ENCODE peak calls at places on chromosomes 1 and 21, in five cellular contexts. H, A, B, J and U are unnamed samples.

GRCh38 chr1:6962956-6963915 is 178.0 kb downstream of the CAMTA1 start:
- DNase-seq in J (peak; percentile 64), A (peak; percentile 82), B (peak; percentile 63), H (peak; percentile 34), U (peak; percentile 20)

GRCh38 chr1:175376194-175376593 is 183.6 kb upstream of the KIAA0040 start:
- DNase-seq in H (no peak), A (no peak), J (no peak), B (peak; percentile 23), U (no peak)

GRCh38 chr1:152886758-152887409 is 8.8 kb downstream of the SMCP start:
- DNase-seq in A (no peak), B (no peak), J (no peak), H (no peak), U (no peak)

GRCh38 chr1:223257856-223258255 is 106.1 kb downstream of the SUSD4 start:
- DNase-seq in B (no peak), J (no peak), H (no peak), A (no peak), U (no peak)

GRCh38 chr1:206555473-206555935 is 48.2 kb downstream of the RASSF5 start:
- DNase-seq in A (no peak), J (peak; percentile 70), B (peak; percentile 27), H (no peak), U (no peak)

GRCh38 chr21:25952306-25952705 is 217.5 kb downstream of the GABPA start:
- DNase-seq in J (no peak), H (no peak), A (no peak), B (no peak), U (no peak)

GRCh38 chr1:34851431-34852105 is 8.0 kb downstream of the SMIM12 start:
- DNase-seq in J (peak; percentile 70), H (no peak), A (no peak), B (no peak), U (no peak)

GRCh38 chr21:41196990-41197389 is 29.0 kb downstream of the BACE2 start:
- DNase-seq in B (no peak), A (no peak), J (no peak), H (no peak), U (no peak)

GRCh38 chr1:158008630-158009029 is 15.2 kb downstream of the KIRREL1 start:
- DNase-seq in A (no peak), H (no peak), B (no peak), J (no peak), U (no peak)

DNA sequence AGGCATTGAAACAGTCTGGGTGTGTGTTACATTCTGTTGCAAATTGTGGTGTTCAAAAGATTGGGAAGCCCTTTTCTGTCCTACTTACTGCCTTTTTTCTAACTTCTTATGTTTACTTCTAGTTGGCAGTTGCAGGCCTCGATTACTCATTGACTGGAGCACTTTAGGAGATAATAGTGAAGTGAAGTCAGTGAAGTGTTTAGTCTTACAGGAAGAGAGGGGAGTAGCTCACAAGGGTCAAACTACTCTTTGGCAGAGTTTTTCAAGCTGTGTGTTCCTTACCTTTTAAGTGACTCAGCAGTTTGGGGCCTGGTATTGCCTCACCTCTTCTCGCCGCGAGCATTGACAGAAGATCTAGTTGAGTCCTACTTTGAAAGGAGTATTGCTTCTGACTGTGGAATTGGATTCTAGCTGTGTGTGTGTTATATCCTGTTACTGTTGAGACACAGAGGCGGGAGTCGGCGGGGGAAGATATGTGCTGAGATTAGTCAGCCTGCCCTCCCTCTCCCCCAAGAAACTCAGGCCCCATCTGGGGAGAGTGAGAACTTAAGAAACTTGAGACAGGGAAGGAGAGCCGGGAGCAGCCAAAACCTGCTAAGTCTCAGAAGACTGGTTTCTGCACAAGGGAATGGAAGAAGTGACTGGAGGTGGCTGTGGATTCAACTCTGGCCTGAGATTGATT is 19.3 kb downstream of the AHCYL1 start:
- DNase-seq in H (no peak), B (peak; percentile 91), J (peak; percentile 87), A (peak; percentile 91), U (peak; percentile 78)
- H3K4me3 ChIP-seq in H (no peak overlapping the region), B (no peak overlapping the region), J (no peak overlapping the region), A (peak overlapping the region; percentile 69), U (no peak overlapping the region)

DNA sequence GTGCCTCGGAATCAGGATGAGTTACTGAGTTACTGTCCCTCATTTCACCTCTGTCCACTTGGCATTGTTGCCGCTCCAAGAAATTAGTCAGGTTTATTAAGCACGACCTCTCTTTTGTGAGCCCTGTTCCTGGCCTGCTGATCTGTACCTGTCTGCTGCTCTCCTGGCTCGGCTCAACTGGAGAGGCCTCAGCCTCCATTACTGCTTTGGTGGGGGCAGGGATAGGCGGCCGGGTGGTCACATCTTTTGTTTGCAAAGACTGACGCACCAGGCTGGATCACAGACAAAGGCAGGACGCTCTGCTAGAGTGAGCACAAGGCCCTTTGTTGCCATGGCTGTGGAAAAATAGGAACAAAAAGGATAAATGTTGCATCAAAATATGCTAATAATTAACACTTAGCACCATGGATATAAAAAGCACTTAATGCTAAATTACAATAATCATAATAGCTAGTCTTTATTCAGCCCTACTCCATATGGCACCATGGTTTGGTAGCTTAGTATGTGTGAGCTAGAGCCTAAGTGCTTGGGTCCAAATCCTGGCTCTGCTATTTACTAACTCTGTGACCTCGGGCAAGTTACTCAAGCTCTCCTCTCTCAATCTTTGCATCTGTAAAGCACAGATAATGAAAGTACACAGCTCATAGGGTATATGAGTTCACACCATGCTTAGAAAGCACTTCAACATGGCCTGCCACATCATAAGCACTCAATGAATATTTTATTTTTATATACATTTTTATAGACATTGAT is 28.9 kb upstream of the HPDL start:
- DNase-seq in J (peak; percentile 11), B (peak; percentile 19), A (no peak), H (no peak), U (no peak)
- H3K4me3 ChIP-seq in J (no peak overlapping the region), B (no peak overlapping the region), A (no peak overlapping the region), H (no peak overlapping the region), U (no peak overlapping the region)

GRCh38 chr1:169460193-169460833 is 25.4 kb downstream of the SLC19A2 start:
- DNase-seq in B (no peak), H (no peak), J (no peak), A (peak; percentile 63), U (no peak)
- H3K4me3 ChIP-seq in B (no peak overlapping the region), H (peak overlapping the region; percentile 32), J (peak overlapping the region; percentile 40), A (peak overlapping the region; percentile 33), U (no peak overlapping the region)

GRCh38 chr1:16718908-16719533 is 21.3 kb upstream of the RNU1-4 start:
- DNase-seq in B (peak; percentile 7), A (peak; percentile 48), H (no peak), J (no peak), U (no peak)

GRCh38 chr1:16724718-16725438 is 15.4 kb upstream of the RNU1-4 start:
- DNase-seq in B (peak; percentile 26), A (peak; percentile 62), J (peak; percentile 61), H (no peak), U (no peak)

GRCh38 chr1:16719571-16720402 is 20.5 kb upstream of the RNU1-4 start:
- DNase-seq in A (peak; percentile 48), J (peak; percentile 58), B (peak; percentile 3), H (no peak), U (peak; percentile 87)

GRCh38 chr1:16720403-16721223 is 19.7 kb upstream of the RNU1-4 start:
- DNase-seq in A (peak; percentile 51), J (peak; percentile 58), B (peak; percentile 4), H (no peak), U (no peak)

GRCh38 chr1:16721871-16722641 is 18.3 kb upstream of the RNU1-4 start:
- DNase-seq in J (no peak), B (peak; percentile 2), A (no peak), H (no peak), U (no peak)
- H3K4me3 ChIP-seq in J (no peak overlapping the region), B (no peak overlapping the region), A (no peak overlapping the region), H (no peak overlapping the region), U (no peak overlapping the region)

GRCh38 chr1:80083892-80084291 is 1077.4 kb upstream of the ADGRL4 start:
- DNase-seq in A (no peak), J (no peak), H (no peak), B (no peak), U (no peak)
- H3K4me3 ChIP-seq in A (no peak overlapping the region), J (no peak overlapping the region), H (no peak overlapping the region), B (no peak overlapping the region), U (no peak overlapping the region)

GRCh38 chr1:160284782-160285344 is at the start of gene PEX19:
- DNase-seq in A (peak; percentile 96), J (peak; percentile 95), B (peak; percentile 94), H (peak; percentile 88), U (peak; percentile 95)

GRCh38 chr1:160284220-160284781 is 632 bp downstream of the PEX19 start:
- DNase-seq in B (peak; percentile 54), A (no peak), H (no peak), J (no peak), U (no peak)

GRCh38 chr1:160282807-160283206 is 2.1 kb downstream of the PEX19 start:
- DNase-seq in J (no peak), H (no peak), A (no peak), B (no peak), U (no peak)

DNA sequence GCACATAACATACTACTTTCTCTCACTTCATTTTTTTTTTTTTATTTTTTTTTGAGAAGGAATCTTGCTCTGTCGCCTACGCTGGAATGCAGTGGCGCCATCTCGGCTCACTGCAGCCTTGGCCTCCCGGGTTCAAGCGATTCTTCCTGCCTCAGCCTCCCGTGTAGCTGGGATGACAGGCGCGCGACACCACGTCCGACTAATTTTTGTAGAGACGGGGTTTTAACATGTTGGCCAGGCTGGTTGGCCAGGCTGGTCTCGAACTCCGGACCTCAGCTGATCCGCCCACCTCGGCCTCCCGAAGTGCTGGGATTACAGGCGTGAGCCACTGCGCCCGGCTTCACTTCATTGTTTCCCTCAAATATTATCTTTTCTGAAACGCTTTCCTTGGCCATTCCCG is 573 bp upstream of the PEX19 start:
- DNase-seq in H (no peak), A (no peak), B (no peak), J (no peak), U (no peak)
- H3K4me3 ChIP-seq in H (peak overlapping the region; percentile 87), A (peak overlapping the region; percentile 98), B (no peak overlapping the region), J (peak overlapping the region; percentile 83), U (no peak overlapping the region)

DNA sequence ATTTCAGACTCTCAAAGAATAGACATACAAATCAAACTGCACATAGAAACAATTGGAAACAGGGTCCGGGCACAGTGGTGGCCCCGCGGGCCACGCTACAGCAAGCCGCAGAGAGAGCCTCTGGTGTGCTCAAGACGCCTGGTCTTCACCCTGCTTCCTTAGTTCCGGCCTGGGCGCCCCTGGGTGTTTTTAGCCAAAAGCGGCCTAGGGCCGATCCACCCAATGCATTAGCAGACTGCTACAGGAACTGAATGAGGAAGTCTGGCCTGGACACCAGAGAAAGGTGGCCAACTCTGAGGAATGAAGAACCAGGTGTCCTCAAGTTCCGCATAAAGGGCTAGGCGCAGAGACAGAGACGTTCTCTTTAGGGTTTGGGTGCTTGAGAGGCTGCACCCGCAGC is 1.7 kb downstream of the PRRX1 start:
- DNase-seq in J (no peak), H (no peak), A (peak; percentile 63), B (no peak), U (no peak)
- H3K4me3 ChIP-seq in J (peak overlapping the region; percentile 62), H (no peak overlapping the region), A (peak overlapping the region; percentile 72), B (peak overlapping the region; percentile 13), U (peak overlapping the region; percentile 9)

DNA sequence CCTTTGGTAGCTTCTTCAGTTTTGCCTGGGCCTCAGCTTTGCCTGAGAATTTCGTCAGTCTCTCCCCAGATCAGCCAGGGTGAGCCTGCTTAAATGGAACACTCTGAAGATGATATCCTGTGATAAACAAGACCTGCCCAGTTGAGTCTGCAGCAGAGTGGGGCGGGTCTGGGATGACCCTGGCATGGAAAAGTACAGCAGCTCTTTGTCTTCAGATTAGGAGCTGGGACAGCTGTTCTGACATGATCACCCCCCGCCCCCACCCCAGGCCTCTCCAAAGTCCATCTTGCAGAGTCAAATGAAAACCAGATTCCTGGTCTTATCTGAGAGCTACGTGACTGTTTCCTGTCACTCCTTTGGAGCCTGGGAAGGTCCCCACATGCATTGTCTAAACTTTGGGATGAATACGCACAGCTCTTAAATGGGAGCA is 2.2 kb upstream of the TMEM51 start:
- DNase-seq in A (no peak), H (no peak), B (peak; percentile 48), J (no peak), U (no peak)
- H3K4me3 ChIP-seq in A (no peak overlapping the region), H (no peak overlapping the region), B (no peak overlapping the region), J (no peak overlapping the region), U (no peak overlapping the region)